ENCODE peak calls at places on chromosomes 4 and X, in five cellular contexts. Y is HepG2, I is K562, N is GM12878, W is A549. H is an unnamed sample.

GRCh38 chr4:92520563-92520962 is 216.8 kb downstream of the GRID2 start:
- DNase-seq in W (no peak), I (no peak), N (no peak), Y (no peak), H (no peak)

GRCh38 chr4:101014417-101014816 is 332.9 kb downstream of the PPP3CA start:
- DNase-seq in N (peak), I (no peak), W (no peak), Y (no peak), H (no peak)

GRCh38 chr4:178275671-178276360 is 833.6 kb upstream of the AGA start:
- DNase-seq in I (no peak), N (no peak), W (peak), Y (no peak), H (peak)

GRCh38 chr4:139266583-139267257 is 13.3 kb downstream of the MGARP start:
- DNase-seq in I (peak), N (peak), Y (peak), W (peak), H (peak)

GRCh38 chrX:44705817-44706551 is 137.8 kb upstream of the DUSP21 start:
- DNase-seq in N (no peak), I (peak), W (peak), Y (peak), H (no peak)

GRCh38 chr4:70753630-70754029 is 31.9 kb downstream of the RUFY3 start:
- DNase-seq in N (no peak), Y (no peak), W (no peak), I (no peak), H (no peak)

GRCh38 chrX:11435568-11435967 is 142.4 kb downstream of the AMELX start:
- DNase-seq in I (no peak), N (no peak), Y (no peak), W (no peak), H (no peak)

GRCh38 chr4:132123870-132124623 is 1025.0 kb upstream of the PCDH10 start:
- DNase-seq in I (no peak), Y (no peak), N (peak), W (peak), H (no peak)

GRCh38 chrX:20414066-20414465 is 147.4 kb upstream of the RPS6KA3 start:
- DNase-seq in N (no peak), W (no peak), Y (no peak), I (no peak), H (no peak)

GRCh38 chr4:154534296-154534695 is 15.9 kb downstream of the PLRG1 start:
- DNase-seq in W (no peak), N (no peak), I (no peak), Y (no peak), H (no peak)

GRCh38 chr4:186204611-186205144 is 13.3 kb downstream of the CYP4V2 start:
- DNase-seq in N (no peak), Y (no peak), I (no peak), W (no peak), H (no peak)

GRCh38 chr4:164379694-164380093 is 374.2 kb upstream of the SMIM31 start:
- DNase-seq in I (no peak), W (no peak), Y (no peak), N (no peak), H (no peak)

GRCh38 chr4:172124656-172125308 is 311.6 kb downstream of the GALNTL6 start:
- DNase-seq in N (no peak), W (no peak), Y (no peak), I (no peak), H (no peak)

GRCh38 chr4:51885371-51885770 is 42.4 kb downstream of the DCUN1D4 start:
- DNase-seq in I (peak), N (no peak), W (peak), Y (peak), H (peak)

GRCh38 chr4:150950657-150951056 is 64.4 kb downstream of the LRBA start:
- DNase-seq in W (peak), Y (peak), I (no peak), N (no peak), H (peak)

GRCh38 chr4:105140684-105141490 is 5.8 kb upstream of the TET2 start:
- DNase-seq in I (no peak), W (peak), Y (peak), N (no peak), H (peak)

GRCh38 chr4:135418353-135418752 is 1216.8 kb upstream of the PABPC4L start:
- DNase-seq in Y (peak), I (no peak), N (no peak), W (peak), H (peak)

GRCh38 chrX:136112781-136113180 is 34.6 kb upstream of the FHL1 start:
- DNase-seq in Y (no peak), I (no peak), W (no peak), N (no peak), H (no peak)

GRCh38 chr4:148961526-148961925 is 519.3 kb upstream of the NR3C2 start:
- DNase-seq in Y (no peak), W (no peak), I (no peak), N (no peak), H (no peak)

GRCh38 chrX:151902813-151903591 is 9.7 kb upstream of the MAGEA4 start:
- DNase-seq in N (no peak), Y (peak), I (no peak), W (peak), H (no peak)

GRCh38 chr4:185352202-185352601 is 43.5 kb downstream of the LRP2BP start:
- DNase-seq in I (no peak), W (no peak), Y (no peak), N (no peak), H (no peak)

GRCh38 chr4:42709392-42710065 is 52.6 kb upstream of the ATP8A1 start:
- DNase-seq in I (no peak), W (no peak), N (no peak), Y (no peak), H (no peak)

GRCh38 chr4:42149004-42149403 is 3.5 kb downstream of the BEND4 start:
- DNase-seq in I (no peak), W (no peak), N (no peak), Y (no peak), H (no peak)

GRCh38 chr4:101349346-101350064 is 2.2 kb upstream of the PPP3CA start:
- DNase-seq in N (no peak), W (peak), Y (no peak), I (no peak), H (no peak)

GRCh38 chr4:96879527-96879926 is 1039.6 kb downstream of the PDHA2 start:
- DNase-seq in W (no peak), Y (no peak), N (no peak), I (no peak), H (no peak)

GRCh38 chrX:102115748-102116147 is 9.7 kb upstream of the TCEAL2 start:
- DNase-seq in W (no peak), Y (no peak), I (no peak), N (no peak), H (no peak)

GRCh38 chr4:85818700-85819099 is 343.8 kb downstream of the ARHGAP24 start:
- DNase-seq in Y (no peak), N (no peak), W (no peak), I (no peak), H (peak)

GRCh38 chrX:74293343-74293946 is 10.5 kb upstream of the ZCCHC13 start:
- DNase-seq in Y (peak), N (no peak), W (peak), I (peak), H (peak)

GRCh38 chrX:43969504-43970501 is 3.4 kb downstream of the NDP start:
- DNase-seq in N (no peak), W (peak), Y (no peak), I (no peak), H (peak)

GRCh38 chr4:8305851-8306361 is 36.4 kb downstream of the HTRA3 start:
- DNase-seq in I (no peak), Y (no peak), N (no peak), W (no peak), H (no peak)

GRCh38 chr4:117400039-117400835 is 314.9 kb upstream of the TRAM1L1 start:
- DNase-seq in N (no peak), Y (peak), I (no peak), W (peak), H (no peak)

GRCh38 chrX:154358829-154359228 is 15.6 kb downstream of the FLNA start:
- DNase-seq in Y (no peak), W (no peak), I (no peak), N (no peak), H (no peak)

GRCh38 chr4:149311076-149311475 is 504.6 kb downstream of the IQCM start:
- DNase-seq in N (no peak), Y (no peak), W (no peak), I (no peak), H (no peak)

GRCh38 chr4:82354788-82355187 is 19.0 kb downstream of the HNRNPD start:
- DNase-seq in N (no peak), W (no peak), I (no peak), Y (no peak), H (no peak)

GRCh38 chr4:82358773-82359324 is 14.9 kb downstream of the HNRNPD start:
- DNase-seq in N (no peak), I (no peak), Y (no peak), W (no peak), H (no peak)

GRCh38 chr4:82360298-82361177 is 13.3 kb downstream of the HNRNPD start:
- DNase-seq in N (no peak), W (peak), I (peak), Y (no peak), H (peak)

GRCh38 chr4:82352825-82353370 is 20.9 kb downstream of the HNRNPD start:
- DNase-seq in Y (no peak), I (no peak), W (no peak), N (no peak), H (no peak)

DNA sequence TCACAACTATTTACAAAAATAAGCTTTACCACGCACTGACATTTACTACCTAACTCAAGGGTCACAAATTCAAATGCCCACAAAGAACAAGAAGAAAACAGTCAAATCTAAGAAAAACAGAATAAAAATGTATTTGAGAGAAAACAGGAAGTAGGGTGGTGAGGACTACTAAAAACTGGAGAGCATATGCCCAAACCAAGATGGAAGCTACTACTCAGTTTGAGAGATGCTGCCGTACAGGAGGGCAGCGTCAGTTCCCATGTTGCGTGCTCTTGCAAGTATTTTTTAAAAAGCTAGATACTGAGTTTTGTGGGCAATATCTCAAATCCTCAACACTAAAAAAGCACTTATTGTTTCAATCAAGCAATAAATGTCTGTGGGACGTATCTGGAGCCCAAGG is 16.2 kb downstream of the HNRNPD start:
- DNase-seq in N (no peak), I (no peak), Y (no peak), W (no peak), H (no peak)
- TF ChIP-seq CTCF in N (no peak), I (no peak), Y (no peak), W (no peak), H (no peak)

DNA sequence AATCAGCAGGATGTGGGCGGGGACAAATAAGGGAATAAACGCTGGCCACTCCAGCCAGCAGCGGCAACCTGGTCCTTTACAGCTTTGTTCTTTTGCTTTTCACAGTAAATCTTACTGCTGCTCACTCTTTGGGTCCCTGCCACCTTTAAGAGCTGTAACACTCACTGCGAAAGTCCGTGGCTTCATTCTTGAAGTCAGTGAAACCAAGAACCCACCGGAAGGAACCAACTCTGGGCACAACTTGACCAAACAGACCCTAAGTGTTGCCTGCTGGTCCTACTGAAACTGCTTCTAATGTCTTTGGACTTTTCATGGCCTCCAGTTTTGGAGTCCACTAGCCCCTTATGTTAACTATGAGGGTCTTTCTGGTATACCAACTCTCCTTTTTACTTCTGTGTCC is 566.2 kb upstream of the IGFBP7 start:
- DNase-seq in W (no peak), I (no peak), N (no peak), Y (no peak), H (no peak)
- TF ChIP-seq MYC in W (no peak), I (no peak), N (no peak), Y (no peak), H (no peak)

DNA sequence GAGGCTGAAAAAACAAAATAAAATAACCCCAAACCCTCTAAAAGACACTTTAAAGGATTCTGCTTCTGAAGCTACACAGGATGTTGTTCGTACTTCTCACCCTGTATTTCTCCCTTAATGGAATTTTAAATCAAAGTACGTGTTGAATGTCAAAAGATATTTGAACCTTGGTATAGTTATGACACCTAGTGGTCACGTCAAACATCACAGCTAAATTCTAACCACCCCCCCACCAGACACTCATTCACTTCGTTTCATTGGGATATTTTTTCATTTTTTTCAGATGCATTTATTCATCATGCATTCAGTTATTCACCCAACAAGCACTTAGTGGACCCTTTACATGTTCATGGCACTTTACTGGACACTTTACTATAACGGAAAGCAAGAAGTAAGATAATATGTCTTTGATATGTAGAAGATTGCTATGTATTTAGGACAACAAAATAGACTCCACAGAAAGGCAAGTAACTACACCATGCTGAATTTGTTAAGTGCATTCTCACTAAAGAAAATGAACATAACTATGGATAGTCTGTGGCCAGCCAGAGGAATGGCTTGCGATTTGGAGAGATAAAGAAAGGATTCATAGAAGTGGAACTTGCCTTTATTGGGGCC is 62.5 kb upstream of the GPR174 start:
- DNase-seq in I (peak), W (peak), Y (no peak), N (peak), H (peak)
- TF ChIP-seq CTCF in I (no peak), W (peak), Y (peak), N (peak), H (peak)

DNA sequence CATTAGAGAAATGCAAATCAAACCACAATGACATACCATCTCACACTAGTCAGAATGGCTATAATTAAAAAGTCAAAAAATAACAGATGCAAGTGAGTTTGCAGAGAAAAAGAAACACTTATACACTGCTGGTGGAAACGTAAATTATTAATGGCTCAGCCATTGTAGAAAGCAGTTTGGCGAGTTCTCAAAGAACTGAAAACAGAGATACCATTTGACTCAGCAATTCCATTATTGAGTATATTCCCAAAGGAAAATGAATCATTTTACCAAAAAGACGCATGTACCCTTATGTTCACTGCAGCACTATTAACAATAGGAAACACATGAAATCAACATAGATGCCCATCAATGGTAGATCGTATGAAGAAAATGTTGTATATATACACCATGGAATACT is 75.0 kb downstream of the NAA11 start:
- DNase-seq in Y (no peak), I (no peak), N (no peak), W (no peak), H (no peak)
- TF ChIP-seq MYC in Y (no peak), I (no peak), N (no peak), W (no peak), H (no peak)

GRCh38 chr4:6917445-6918241 is 8.0 kb downstream of the TBC1D14 start:
- DNase-seq in Y (peak), N (no peak), W (peak), I (peak), H (peak)
- TF ChIP-seq CTCF in Y (peak), N (peak), W (peak), I (peak), H (peak)

GRCh38 chr4:184143770-184144564 is 73.7 kb downstream of the ENPP6 start:
- DNase-seq in I (no peak), Y (no peak), N (no peak), W (no peak), H (no peak)

GRCh38 chr4:184142121-184143000 is 75.3 kb downstream of the ENPP6 start:
- DNase-seq in N (no peak), Y (no peak), I (no peak), W (no peak), H (no peak)

GRCh38 chr4:184147858-184148799 is 69.5 kb downstream of the ENPP6 start:
- DNase-seq in N (no peak), W (no peak), I (no peak), Y (no peak), H (peak)

GRCh38 chr4:184146951-184147350 is 70.7 kb downstream of the ENPP6 start:
- DNase-seq in I (no peak), Y (no peak), W (no peak), N (no peak), H (no peak)

GRCh38 chr4:184145596-184145995 is 72.1 kb downstream of the ENPP6 start:
- DNase-seq in Y (no peak), N (no peak), I (no peak), W (no peak), H (no peak)
- TF ChIP-seq MYC in Y (no peak), N (no peak), I (no peak), W (no peak), H (no peak)

GRCh38 chr4:103204114-103204513 is 6.0 kb upstream of the CENPE start:
- DNase-seq in N (no peak), I (no peak), W (peak), Y (peak), H (peak)
- TF ChIP-seq CTCF in N (peak), I (peak), W (peak), Y (peak), H (no peak)

GRCh38 chrX:24012266-24012665 is 14.7 kb downstream of the KLHL15 start:
- DNase-seq in W (no peak), I (no peak), N (no peak), Y (no peak), H (no peak)

GRCh38 chrX:24017674-24018073 is 9.3 kb downstream of the KLHL15 start:
- DNase-seq in W (no peak), N (no peak), Y (no peak), I (no peak), H (no peak)

GRCh38 chrX:24019448-24019847 is 7.5 kb downstream of the KLHL15 start:
- DNase-seq in I (no peak), Y (no peak), W (no peak), N (no peak), H (no peak)

GRCh38 chrX:24020280-24020876 is 6.6 kb downstream of the KLHL15 start:
- DNase-seq in Y (no peak), I (no peak), N (no peak), W (no peak), H (no peak)

GRCh38 chrX:24014388-24015018 is 12.5 kb downstream of the KLHL15 start:
- DNase-seq in I (no peak), W (no peak), N (peak), Y (no peak), H (no peak)
- TF ChIP-seq MYC in I (no peak), W (no peak), N (no peak), Y (no peak), H (no peak)